ENCODE peak calls at places on chromosomes 13 and 19, in ten cellular contexts. Z is fibroblast of pulmonary artery; D is T-helper 9 cell; M is CD8-positive, alpha-beta memory T cell; B is NCI-H2029; L is cardiac muscle cell; F is progenitor cell of endocrine pancreas; O is activated T-helper 1 cell treated with Interleukin-2 at 50 U/mL for 16 hours; E is stimulated activated CD4-positive, alpha-beta T cell treated with anti-CD3 and anti-CD28 coated beads, Interleukin-12 subunit alpha, Interleukin-12 subunit beta, amount 100 ng/mL, for 48 hours; U is stimulated activated CD8-positive, alpha-beta memory T cell treated with anti-CD3 and anti-CD28 coated beads, Interleukin-15, amount 100 ng/mL, for 24 hours. I is an unnamed sample.

GRCh38 chr13:25143693-25144092 is 28.4 kb downstream of the AMER2 start:
- DNase-seq in Z (no peak), D (no peak), M (no peak), B (no peak), L (no peak), F (no peak), O (no peak), E (no peak), U (no peak), I (no peak)

GRCh38 chr13:43196171-43196611 is 172.8 kb downstream of the DNAJC15 start:
- DNase-seq in Z (peak; percentile 53), D (no peak), M (no peak), B (no peak), L (peak; percentile 19), F (no peak), O (no peak), E (no peak), U (no peak), I (no peak)

GRCh38 chr13:113584870-113585671 is 518 bp downstream of the TFDP1 start:
- DNase-seq in Z (no peak), D (no peak), M (no peak), B (no peak), L (peak; percentile 36), F (no peak), O (no peak), E (no peak), U (no peak), I (peak; percentile 67)

GRCh38 chr19:48636859-48637448 is at the start of gene DBP:
- DNase-seq in Z (no peak), D (peak; percentile 33), M (no peak), B (peak; percentile 57), L (peak; percentile 69), F (no peak), O (no peak), E (no peak), U (no peak), I (no peak)

GRCh38 chr19:5466814-5467291 is 11.6 kb downstream of the ZNRF4 start:
- DNase-seq in Z (no peak), D (no peak), M (no peak), B (no peak), L (no peak), F (no peak), O (no peak), E (no peak), U (no peak), I (no peak)

GRCh38 chr19:18915639-18916038 is 3.5 kb downstream of the COPE start:
- DNase-seq in Z (peak; percentile 56), D (no peak), M (no peak), B (peak; percentile 10), L (peak; percentile 43), F (no peak), O (no peak), E (no peak), U (no peak), I (peak; percentile 78)

GRCh38 chr19:50490411-50490811 is 13.8 kb upstream of the GARIN5A start:
- DNase-seq in Z (no peak), D (no peak), M (no peak), B (no peak), L (no peak), F (no peak), O (no peak), E (no peak), U (no peak), I (no peak)

GRCh38 chr19:13169769-13170168 is 19.6 kb downstream of the IER2 start:
- DNase-seq in Z (no peak), D (no peak), M (no peak), B (no peak), L (no peak), F (no peak), O (no peak), E (no peak), U (no peak), I (peak; percentile 19)

GRCh38 chr19:3576696-3577443 is 4.1 kb downstream of the HMG20B start:
- DNase-seq in Z (peak; percentile 73), D (no peak), M (no peak), B (no peak), L (peak; percentile 75), F (no peak), O (no peak), E (no peak), U (no peak), I (peak; percentile 42)

I was measured in Karpas-422.